ENCODE peak calls at places on chromosomes 12 and 14, in eight cellular contexts. O, R, V, M, Q, D, G and S are unnamed samples.

GRCh38 chr14:62778847-62779246 is 266.4 kb downstream of the KCNH5 start:
- DNase-seq in O (no peak), R (no peak), V (no peak), M (no peak), Q (no peak), D (no peak), G (peak), S (no peak)

GRCh38 chr12:100401660-100402059 is 44.8 kb downstream of the SLC17A8 start:
- DNase-seq in O (no peak), R (no peak), V (no peak), M (peak), Q (peak), D (no peak), G (peak), S (no peak)

GRCh38 chr14:36757730-36758286 is 96.1 kb downstream of the PAX9 start:
- DNase-seq in O (no peak), R (no peak), V (no peak), M (no peak), Q (no peak), D (no peak), G (no peak), S (no peak)

GRCh38 chr12:85627584-85627983 is 208.6 kb downstream of the RASSF9 start:
- DNase-seq in O (no peak), R (no peak), V (no peak), M (peak), Q (no peak), D (no peak), G (peak), S (no peak)

GRCh38 chr14:64080452-64080851 is 213.7 kb downstream of the ESR2 start:
- DNase-seq in O (no peak), R (no peak), V (no peak), M (no peak), Q (no peak), D (no peak), G (no peak), S (no peak)

GRCh38 chr14:64422006-64422405 is 33.9 kb downstream of the MTHFD1 start:
- DNase-seq in O (no peak), R (no peak), V (no peak), M (no peak), Q (no peak), D (no peak), G (no peak), S (no peak)

GRCh38 chr14:94691658-94692029 is 78.3 kb downstream of the GSC start:
- DNase-seq in O (no peak), R (no peak), V (no peak), M (no peak), Q (peak), D (no peak), G (no peak), S (no peak)

GRCh38 chr14:99164712-99165111 is 107.3 kb downstream of the BCL11B start:
- DNase-seq in O (no peak), R (peak), V (no peak), M (no peak), Q (no peak), D (no peak), G (no peak), S (no peak)

GRCh38 chr12:124640096-124640495 is 72.7 kb upstream of the NCOR2 start:
- DNase-seq in O (no peak), R (no peak), V (no peak), M (peak), Q (peak), D (no peak), G (peak), S (no peak)

GRCh38 chr12:58365087-58365390 is 423.7 kb downstream of the ATP23 start:
- DNase-seq in O (no peak), R (no peak), V (no peak), M (no peak), Q (no peak), D (no peak), G (no peak), S (no peak)

GRCh38 chr12:105699209-105699608 is 368.7 kb downstream of the C12orf75 start:
- DNase-seq in O (no peak), R (no peak), V (no peak), M (no peak), Q (no peak), D (no peak), G (no peak), S (no peak)

GRCh38 chr12:128982134-128982533 is 128.9 kb downstream of the GLT1D1 start:
- DNase-seq in O (no peak), R (no peak), V (no peak), M (no peak), Q (no peak), D (no peak), G (no peak), S (no peak)

GRCh38 chr12:47277972-47278448 is 198.3 kb upstream of the AMIGO2 start:
- DNase-seq in O (no peak), R (no peak), V (no peak), M (peak), Q (peak), D (no peak), G (peak), S (no peak)

GRCh38 chr12:71567562-71567961 is 96.1 kb downstream of the ZFC3H1 start:
- DNase-seq in O (no peak), R (no peak), V (no peak), M (no peak), Q (no peak), D (no peak), G (no peak), S (no peak)

GRCh38 chr12:67677166-67677565 is 28.6 kb downstream of the DYRK2 start:
- DNase-seq in O (no peak), R (no peak), V (no peak), M (no peak), Q (no peak), D (no peak), G (no peak), S (no peak)

GRCh38 chr12:109736552-109737108 is 23.0 kb downstream of the FAM222A start:
- DNase-seq in O (peak), R (no peak), V (no peak), M (peak), Q (no peak), D (peak), G (no peak), S (no peak)

GRCh38 chr12:113271853-113272561 is 50.7 kb downstream of the TPCN1 start:
- DNase-seq in O (no peak), R (no peak), V (peak), M (peak), Q (no peak), D (peak), G (peak), S (no peak)

GRCh38 chr14:77302926-77303325 is 17.8 kb downstream of the POMT2 start:
- DNase-seq in O (no peak), R (peak), V (peak), M (peak), Q (peak), D (no peak), G (peak), S (peak)

GRCh38 chr14:98477935-98478334 is 794.1 kb downstream of the BCL11B start:
- DNase-seq in O (no peak), R (no peak), V (no peak), M (no peak), Q (no peak), D (no peak), G (no peak), S (no peak)

GRCh38 chr12:74816398-74817175 is 279.0 kb downstream of the ATXN7L3B start:
- DNase-seq in O (no peak), R (no peak), V (no peak), M (no peak), Q (no peak), D (no peak), G (no peak), S (no peak)

GRCh38 chr12:120468846-120469449 is 600 bp downstream of the SRSF9 start:
- DNase-seq in O (peak), R (no peak), V (no peak), M (peak), Q (no peak), D (peak), G (peak), S (peak)

GRCh38 chr14:104280085-104280901 is 141.9 kb downstream of the KIF26A start:
- DNase-seq in O (no peak), R (no peak), V (no peak), M (no peak), Q (no peak), D (no peak), G (no peak), S (no peak)

GRCh38 chr12:48786591-48787544 is 2.0 kb downstream of the ADCY6 start:
- DNase-seq in O (no peak), R (no peak), V (no peak), M (no peak), Q (no peak), D (peak), G (no peak), S (no peak)

GRCh38 chr12:1851126-1851791 is 30.9 kb downstream of the LRTM2 start:
- DNase-seq in O (no peak), R (no peak), V (no peak), M (peak), Q (no peak), D (no peak), G (peak), S (no peak)

GRCh38 chr12:104873374-104873773 is 84.7 kb downstream of the SLC41A2 start:
- DNase-seq in O (no peak), R (no peak), V (no peak), M (no peak), Q (no peak), D (no peak), G (no peak), S (no peak)

GRCh38 chr14:99094901-99095300 is 177.1 kb downstream of the BCL11B start:
- DNase-seq in O (no peak), R (no peak), V (no peak), M (no peak), Q (no peak), D (no peak), G (no peak), S (no peak)

GRCh38 chr12:19978193-19978592 is 390.1 kb upstream of the PDE3A start:
- DNase-seq in O (no peak), R (no peak), V (no peak), M (peak), Q (no peak), D (no peak), G (no peak), S (no peak)

GRCh38 chr14:63039800-63040380 is 5.4 kb downstream of the KCNH5 start:
- DNase-seq in O (no peak), R (no peak), V (no peak), M (peak), Q (no peak), D (no peak), G (peak), S (no peak)

GRCh38 chr12:52221912-52222457 is 11.1 kb upstream of the KRT7 start:
- DNase-seq in O (peak), R (peak), V (peak), M (peak), Q (peak), D (peak), G (no peak), S (peak)

GRCh38 chr12:122123051-122123760 is 44.6 kb downstream of the MLXIP start:
- DNase-seq in O (peak), R (peak), V (peak), M (peak), Q (peak), D (peak), G (peak), S (no peak)